ENCODE peak calls at places on chromosome X, in four cellular contexts. One of them, this sample, is unnamed.

GRCh38 chrX:50799531-50799961 is 14.4 kb downstream of the SHROOM4 start:
- DNase-seq in NB4: peak
- DNase-seq in stimulated activated naive B cell treated with anti-CD40 and anti-IgM and Interleukin-4, amounts not matched to agents 10 μg/mL and 1 μg/mL and 100 μg/mL, for 72 hours: no peak
- DNase-seq in glutamatergic neuron: no peak
- DNase-seq in this sample: no peak

GRCh38 chrX:18010251-18010650 is 149.2 kb upstream of the RAI2 start:
- DNase-seq in NB4: no peak
- DNase-seq in stimulated activated naive B cell treated with anti-CD40 and anti-IgM and Interleukin-4, amounts not matched to agents 10 μg/mL and 1 μg/mL and 100 μg/mL, for 72 hours: no peak
- DNase-seq in glutamatergic neuron: no peak
- DNase-seq in this sample: no peak

GRCh38 chrX:13747836-13748235 is 13.3 kb downstream of the OFD1 start:
- DNase-seq in NB4: peak
- DNase-seq in stimulated activated naive B cell treated with anti-CD40 and anti-IgM and Interleukin-4, amounts not matched to agents 10 μg/mL and 1 μg/mL and 100 μg/mL, for 72 hours: no peak
- DNase-seq in glutamatergic neuron: peak
- DNase-seq in this sample: no peak

GRCh38 chrX:130179170-130179569 is 7.4 kb downstream of the RAB33A start:
- DNase-seq in NB4: no peak
- DNase-seq in stimulated activated naive B cell treated with anti-CD40 and anti-IgM and Interleukin-4, amounts not matched to agents 10 μg/mL and 1 μg/mL and 100 μg/mL, for 72 hours: no peak
- DNase-seq in glutamatergic neuron: no peak
- DNase-seq in this sample: no peak

GRCh38 chrX:80173261-80173660 is 158.7 kb downstream of the TBX22 start:
- DNase-seq in NB4: no peak
- DNase-seq in stimulated activated naive B cell treated with anti-CD40 and anti-IgM and Interleukin-4, amounts not matched to agents 10 μg/mL and 1 μg/mL and 100 μg/mL, for 72 hours: no peak
- DNase-seq in glutamatergic neuron: no peak
- DNase-seq in this sample: no peak

GRCh38 chrX:96713303-96713702 is 28.7 kb downstream of the DIAPH2 start:
- DNase-seq in NB4: no peak
- DNase-seq in stimulated activated naive B cell treated with anti-CD40 and anti-IgM and Interleukin-4, amounts not matched to agents 10 μg/mL and 1 μg/mL and 100 μg/mL, for 72 hours: no peak
- DNase-seq in glutamatergic neuron: no peak
- DNase-seq in this sample: no peak

GRCh38 chrX:40167240-40168182 is 69.8 kb upstream of the BCOR start:
- DNase-seq in NB4: no peak
- DNase-seq in stimulated activated naive B cell treated with anti-CD40 and anti-IgM and Interleukin-4, amounts not matched to agents 10 μg/mL and 1 μg/mL and 100 μg/mL, for 72 hours: no peak
- DNase-seq in glutamatergic neuron: peak
- DNase-seq in this sample: no peak

GRCh38 chrX:120308959-120309872 is 2.0 kb downstream of the TMEM255A start:
- DNase-seq in NB4: peak
- DNase-seq in stimulated activated naive B cell treated with anti-CD40 and anti-IgM and Interleukin-4, amounts not matched to agents 10 μg/mL and 1 μg/mL and 100 μg/mL, for 72 hours: peak
- DNase-seq in glutamatergic neuron: peak
- DNase-seq in this sample: peak

GRCh38 chrX:39749728-39750127 is 348.0 kb downstream of the BCOR start:
- DNase-seq in NB4: peak
- DNase-seq in stimulated activated naive B cell treated with anti-CD40 and anti-IgM and Interleukin-4, amounts not matched to agents 10 μg/mL and 1 μg/mL and 100 μg/mL, for 72 hours: no peak
- DNase-seq in glutamatergic neuron: no peak
- DNase-seq in this sample: no peak

GRCh38 chrX:17039826-17040225 is 93.4 kb downstream of the REPS2 start:
- DNase-seq in NB4: no peak
- DNase-seq in stimulated activated naive B cell treated with anti-CD40 and anti-IgM and Interleukin-4, amounts not matched to agents 10 μg/mL and 1 μg/mL and 100 μg/mL, for 72 hours: no peak
- DNase-seq in glutamatergic neuron: no peak
- DNase-seq in this sample: no peak

GRCh38 chrX:3638280-3638873 is 75.1 kb downstream of the PRKX start:
- DNase-seq in NB4: peak
- DNase-seq in stimulated activated naive B cell treated with anti-CD40 and anti-IgM and Interleukin-4, amounts not matched to agents 10 μg/mL and 1 μg/mL and 100 μg/mL, for 72 hours: no peak
- DNase-seq in glutamatergic neuron: peak
- DNase-seq in this sample: peak

GRCh38 chrX:9825966-9826365 is 39.7 kb downstream of the SHROOM2 start:
- DNase-seq in NB4: no peak
- DNase-seq in stimulated activated naive B cell treated with anti-CD40 and anti-IgM and Interleukin-4, amounts not matched to agents 10 μg/mL and 1 μg/mL and 100 μg/mL, for 72 hours: no peak
- DNase-seq in glutamatergic neuron: no peak
- DNase-seq in this sample: no peak

GRCh38 chrX:13254076-13254785 is 65.6 kb downstream of the ATXN3L start:
- DNase-seq in NB4: peak
- DNase-seq in stimulated activated naive B cell treated with anti-CD40 and anti-IgM and Interleukin-4, amounts not matched to agents 10 μg/mL and 1 μg/mL and 100 μg/mL, for 72 hours: no peak
- DNase-seq in glutamatergic neuron: no peak
- DNase-seq in this sample: peak

GRCh38 chrX:102154218-102154860 is 1.4 kb downstream of the BEX5 start:
- DNase-seq in NB4: no peak
- DNase-seq in stimulated activated naive B cell treated with anti-CD40 and anti-IgM and Interleukin-4, amounts not matched to agents 10 μg/mL and 1 μg/mL and 100 μg/mL, for 72 hours: no peak
- DNase-seq in glutamatergic neuron: peak
- DNase-seq in this sample: no peak

GRCh38 chrX:9622128-9622527 is 143.5 kb downstream of the GPR143 start:
- DNase-seq in NB4: no peak
- DNase-seq in stimulated activated naive B cell treated with anti-CD40 and anti-IgM and Interleukin-4, amounts not matched to agents 10 μg/mL and 1 μg/mL and 100 μg/mL, for 72 hours: no peak
- DNase-seq in glutamatergic neuron: no peak
- DNase-seq in this sample: no peak

GRCh38 chrX:149371984-149372383 is 133.1 kb downstream of the IDS start:
- DNase-seq in NB4: no peak
- DNase-seq in stimulated activated naive B cell treated with anti-CD40 and anti-IgM and Interleukin-4, amounts not matched to agents 10 μg/mL and 1 μg/mL and 100 μg/mL, for 72 hours: no peak
- DNase-seq in glutamatergic neuron: no peak
- DNase-seq in this sample: no peak

GRCh38 chrX:104195489-104196084 is 29.3 kb downstream of the FAM199X start:
- DNase-seq in NB4: peak
- DNase-seq in stimulated activated naive B cell treated with anti-CD40 and anti-IgM and Interleukin-4, amounts not matched to agents 10 μg/mL and 1 μg/mL and 100 μg/mL, for 72 hours: no peak
- DNase-seq in glutamatergic neuron: no peak
- DNase-seq in this sample: peak

GRCh38 chrX:109632906-109633504 is 8.0 kb upstream of the KCNE5 start:
- DNase-seq in NB4: peak
- DNase-seq in stimulated activated naive B cell treated with anti-CD40 and anti-IgM and Interleukin-4, amounts not matched to agents 10 μg/mL and 1 μg/mL and 100 μg/mL, for 72 hours: no peak
- DNase-seq in glutamatergic neuron: peak
- DNase-seq in this sample: no peak

GRCh38 chrX:118976599-118977340 is 2.4 kb downstream of the LONRF3 start:
- DNase-seq in NB4: peak
- DNase-seq in stimulated activated naive B cell treated with anti-CD40 and anti-IgM and Interleukin-4, amounts not matched to agents 10 μg/mL and 1 μg/mL and 100 μg/mL, for 72 hours: peak
- DNase-seq in glutamatergic neuron: peak
- DNase-seq in this sample: no peak

GRCh38 chrX:30217465-30217864 is 2.1 kb downstream of the MAGEB2 start:
- DNase-seq in NB4: no peak
- DNase-seq in stimulated activated naive B cell treated with anti-CD40 and anti-IgM and Interleukin-4, amounts not matched to agents 10 μg/mL and 1 μg/mL and 100 μg/mL, for 72 hours: no peak
- DNase-seq in glutamatergic neuron: no peak
- DNase-seq in this sample: no peak

GRCh38 chrX:72366746-72367145 is 61.0 kb upstream of the CITED1 start:
- DNase-seq in NB4: no peak
- DNase-seq in stimulated activated naive B cell treated with anti-CD40 and anti-IgM and Interleukin-4, amounts not matched to agents 10 μg/mL and 1 μg/mL and 100 μg/mL, for 72 hours: no peak
- DNase-seq in glutamatergic neuron: no peak
- DNase-seq in this sample: no peak

GRCh38 chrX:45935408-45935807 is 609.8 kb downstream of the ZNF674 start:
- DNase-seq in NB4: no peak
- DNase-seq in stimulated activated naive B cell treated with anti-CD40 and anti-IgM and Interleukin-4, amounts not matched to agents 10 μg/mL and 1 μg/mL and 100 μg/mL, for 72 hours: no peak
- DNase-seq in glutamatergic neuron: no peak
- DNase-seq in this sample: no peak

GRCh38 chrX:8042304-8042703 is 115.1 kb upstream of the PNPLA4 start:
- DNase-seq in NB4: peak
- DNase-seq in stimulated activated naive B cell treated with anti-CD40 and anti-IgM and Interleukin-4, amounts not matched to agents 10 μg/mL and 1 μg/mL and 100 μg/mL, for 72 hours: no peak
- DNase-seq in glutamatergic neuron: no peak
- DNase-seq in this sample: no peak

GRCh38 chrX:8237718-8238117 is 66.7 kb upstream of the VCX2 start:
- DNase-seq in NB4: peak
- DNase-seq in stimulated activated naive B cell treated with anti-CD40 and anti-IgM and Interleukin-4, amounts not matched to agents 10 μg/mL and 1 μg/mL and 100 μg/mL, for 72 hours: no peak
- DNase-seq in glutamatergic neuron: no peak
- DNase-seq in this sample: no peak

GRCh38 chrX:67555578-67556203 is 11.9 kb downstream of the AR start:
- DNase-seq in NB4: peak
- DNase-seq in stimulated activated naive B cell treated with anti-CD40 and anti-IgM and Interleukin-4, amounts not matched to agents 10 μg/mL and 1 μg/mL and 100 μg/mL, for 72 hours: no peak
- DNase-seq in glutamatergic neuron: peak
- DNase-seq in this sample: peak

GRCh38 chrX:50812995-50813842 is 775 bp downstream of the SHROOM4 start:
- DNase-seq in NB4: peak
- DNase-seq in stimulated activated naive B cell treated with anti-CD40 and anti-IgM and Interleukin-4, amounts not matched to agents 10 μg/mL and 1 μg/mL and 100 μg/mL, for 72 hours: no peak
- DNase-seq in glutamatergic neuron: peak
- DNase-seq in this sample: no peak

GRCh38 chrX:114976321-114976720 is 41.1 kb downstream of the IL13RA2 start:
- DNase-seq in NB4: no peak
- DNase-seq in stimulated activated naive B cell treated with anti-CD40 and anti-IgM and Interleukin-4, amounts not matched to agents 10 μg/mL and 1 μg/mL and 100 μg/mL, for 72 hours: no peak
- DNase-seq in glutamatergic neuron: no peak
- DNase-seq in this sample: no peak

GRCh38 chrX:12002876-12003275 is 135.4 kb upstream of the FRMPD4 start:
- DNase-seq in NB4: no peak
- DNase-seq in stimulated activated naive B cell treated with anti-CD40 and anti-IgM and Interleukin-4, amounts not matched to agents 10 μg/mL and 1 μg/mL and 100 μg/mL, for 72 hours: no peak
- DNase-seq in glutamatergic neuron: no peak
- DNase-seq in this sample: no peak

GRCh38 chrX:38923451-38923969 is 122.3 kb downstream of the MID1IP1 start:
- DNase-seq in NB4: no peak
- DNase-seq in stimulated activated naive B cell treated with anti-CD40 and anti-IgM and Interleukin-4, amounts not matched to agents 10 μg/mL and 1 μg/mL and 100 μg/mL, for 72 hours: no peak
- DNase-seq in glutamatergic neuron: no peak
- DNase-seq in this sample: no peak

GRCh38 chrX:154412468-154412867 is 1.1 kb downstream of the TAFAZZIN start:
- DNase-seq in NB4: peak
- DNase-seq in stimulated activated naive B cell treated with anti-CD40 and anti-IgM and Interleukin-4, amounts not matched to agents 10 μg/mL and 1 μg/mL and 100 μg/mL, for 72 hours: no peak
- DNase-seq in glutamatergic neuron: no peak
- DNase-seq in this sample: no peak

This sample was measured in GM10248.